ENCODE peak calls at places on chromosome 13, in seven cellular contexts. One of them, this sample, is unnamed.

GRCh38 chr13:42996584-42996983 is 4.5 kb upstream of the EPSTI1 start:
- DNase-seq in midbrain: no peak
- DNase-seq in upper lobe of left lung: no peak
- DNase-seq in GDM1: no peak
- DNase-seq in endodermal cell: no peak
- DNase-seq in stimulated activated CD4-positive, alpha-beta T cell treated with anti-CD3 and anti-CD28 coated beads, Interleukin-2, amount 100 ng/mL, for 4 hours: no peak
- DNase-seq in heart right ventricle: no peak
- DNase-seq in this sample: peak; percentile 67

GRCh38 chr13:80630685-80631121 is 289.8 kb upstream of the SPRY2 start:
- DNase-seq in midbrain: no peak
- DNase-seq in upper lobe of left lung: no peak
- DNase-seq in GDM1: no peak
- DNase-seq in endodermal cell: no peak
- DNase-seq in stimulated activated CD4-positive, alpha-beta T cell treated with anti-CD3 and anti-CD28 coated beads, Interleukin-2, amount 100 ng/mL, for 4 hours: no peak
- DNase-seq in heart right ventricle: peak; percentile 30
- DNase-seq in this sample: peak; percentile 0

GRCh38 chr13:92460479-92460878 is 766.1 kb upstream of the GPC6 start:
- DNase-seq in midbrain: no peak
- DNase-seq in upper lobe of left lung: no peak
- DNase-seq in GDM1: no peak
- DNase-seq in endodermal cell: no peak
- DNase-seq in stimulated activated CD4-positive, alpha-beta T cell treated with anti-CD3 and anti-CD28 coated beads, Interleukin-2, amount 100 ng/mL, for 4 hours: no peak
- DNase-seq in heart right ventricle: no peak
- DNase-seq in this sample: no peak

GRCh38 chr13:41565221-41565620 is 107.9 kb downstream of the RGCC start:
- DNase-seq in midbrain: peak; percentile 56
- DNase-seq in upper lobe of left lung: no peak
- DNase-seq in GDM1: no peak
- DNase-seq in endodermal cell: no peak
- DNase-seq in stimulated activated CD4-positive, alpha-beta T cell treated with anti-CD3 and anti-CD28 coated beads, Interleukin-2, amount 100 ng/mL, for 4 hours: no peak
- DNase-seq in heart right ventricle: no peak
- DNase-seq in this sample: peak; percentile 85

GRCh38 chr13:75308222-75308621 is 173.7 kb downstream of the TBC1D4 start:
- DNase-seq in midbrain: no peak
- DNase-seq in upper lobe of left lung: no peak
- DNase-seq in GDM1: no peak
- DNase-seq in endodermal cell: no peak
- DNase-seq in stimulated activated CD4-positive, alpha-beta T cell treated with anti-CD3 and anti-CD28 coated beads, Interleukin-2, amount 100 ng/mL, for 4 hours: no peak
- DNase-seq in heart right ventricle: no peak
- DNase-seq in this sample: no peak

GRCh38 chr13:29703421-29703820 is 107.9 kb upstream of the SLC7A1 start:
- DNase-seq in midbrain: no peak
- DNase-seq in upper lobe of left lung: no peak
- DNase-seq in GDM1: no peak
- DNase-seq in endodermal cell: no peak
- DNase-seq in stimulated activated CD4-positive, alpha-beta T cell treated with anti-CD3 and anti-CD28 coated beads, Interleukin-2, amount 100 ng/mL, for 4 hours: no peak
- DNase-seq in heart right ventricle: no peak
- DNase-seq in this sample: no peak

GRCh38 chr13:21243045-21243842 is 66.8 kb downstream of the MRPL57 start:
- DNase-seq in midbrain: no peak
- DNase-seq in upper lobe of left lung: no peak
- DNase-seq in GDM1: no peak
- DNase-seq in endodermal cell: no peak
- DNase-seq in stimulated activated CD4-positive, alpha-beta T cell treated with anti-CD3 and anti-CD28 coated beads, Interleukin-2, amount 100 ng/mL, for 4 hours: no peak
- DNase-seq in heart right ventricle: no peak
- DNase-seq in this sample: no peak

GRCh38 chr13:50361282-50361681 is 346.0 kb downstream of the KCNRG start:
- DNase-seq in midbrain: no peak
- DNase-seq in upper lobe of left lung: no peak
- DNase-seq in GDM1: no peak
- DNase-seq in endodermal cell: no peak
- DNase-seq in stimulated activated CD4-positive, alpha-beta T cell treated with anti-CD3 and anti-CD28 coated beads, Interleukin-2, amount 100 ng/mL, for 4 hours: no peak
- DNase-seq in heart right ventricle: no peak
- DNase-seq in this sample: no peak

GRCh38 chr13:111962431-111962891 is 104.5 kb upstream of the SOX1 start:
- DNase-seq in midbrain: no peak
- DNase-seq in upper lobe of left lung: no peak
- DNase-seq in GDM1: no peak
- DNase-seq in endodermal cell: no peak
- DNase-seq in stimulated activated CD4-positive, alpha-beta T cell treated with anti-CD3 and anti-CD28 coated beads, Interleukin-2, amount 100 ng/mL, for 4 hours: no peak
- DNase-seq in heart right ventricle: no peak
- DNase-seq in this sample: no peak

GRCh38 chr13:50589139-50589538 is 254.4 kb downstream of the DLEU7 start:
- DNase-seq in midbrain: no peak
- DNase-seq in upper lobe of left lung: no peak
- DNase-seq in GDM1: peak; percentile 23
- DNase-seq in endodermal cell: no peak
- DNase-seq in stimulated activated CD4-positive, alpha-beta T cell treated with anti-CD3 and anti-CD28 coated beads, Interleukin-2, amount 100 ng/mL, for 4 hours: no peak
- DNase-seq in heart right ventricle: no peak
- DNase-seq in this sample: peak; percentile 97

GRCh38 chr13:104414771-104415170 is 1348.6 kb upstream of the SLC10A2 start:
- DNase-seq in midbrain: no peak
- DNase-seq in upper lobe of left lung: no peak
- DNase-seq in GDM1: no peak
- DNase-seq in endodermal cell: no peak
- DNase-seq in stimulated activated CD4-positive, alpha-beta T cell treated with anti-CD3 and anti-CD28 coated beads, Interleukin-2, amount 100 ng/mL, for 4 hours: no peak
- DNase-seq in heart right ventricle: no peak
- DNase-seq in this sample: no peak

GRCh38 chr13:113216165-113217056 is 7.0 kb downstream of the CUL4A start:
- DNase-seq in midbrain: peak; percentile 27
- DNase-seq in upper lobe of left lung: peak; percentile 89
- DNase-seq in GDM1: no peak
- DNase-seq in endodermal cell: peak; percentile 74
- DNase-seq in stimulated activated CD4-positive, alpha-beta T cell treated with anti-CD3 and anti-CD28 coated beads, Interleukin-2, amount 100 ng/mL, for 4 hours: no peak
- DNase-seq in heart right ventricle: peak; percentile 51
- DNase-seq in this sample: peak; percentile 52

GRCh38 chr13:95485518-95486144 is 66.9 kb upstream of the CLDN10 start:
- DNase-seq in midbrain: no peak
- DNase-seq in upper lobe of left lung: no peak
- DNase-seq in GDM1: no peak
- DNase-seq in endodermal cell: no peak
- DNase-seq in stimulated activated CD4-positive, alpha-beta T cell treated with anti-CD3 and anti-CD28 coated beads, Interleukin-2, amount 100 ng/mL, for 4 hours: no peak
- DNase-seq in heart right ventricle: no peak
- DNase-seq in this sample: no peak

GRCh38 chr13:97341135-97341534 is 92.8 kb upstream of the RAP2A start:
- DNase-seq in midbrain: no peak
- DNase-seq in upper lobe of left lung: no peak
- DNase-seq in GDM1: no peak
- DNase-seq in endodermal cell: no peak
- DNase-seq in stimulated activated CD4-positive, alpha-beta T cell treated with anti-CD3 and anti-CD28 coated beads, Interleukin-2, amount 100 ng/mL, for 4 hours: no peak
- DNase-seq in heart right ventricle: no peak
- DNase-seq in this sample: peak; percentile 20

GRCh38 chr13:94308808-94309207 is 170.7 kb downstream of the DCT start:
- DNase-seq in midbrain: no peak
- DNase-seq in upper lobe of left lung: no peak
- DNase-seq in GDM1: no peak
- DNase-seq in endodermal cell: no peak
- DNase-seq in stimulated activated CD4-positive, alpha-beta T cell treated with anti-CD3 and anti-CD28 coated beads, Interleukin-2, amount 100 ng/mL, for 4 hours: no peak
- DNase-seq in heart right ventricle: no peak
- DNase-seq in this sample: no peak

GRCh38 chr13:84654654-84655244 is 772.5 kb upstream of the SLITRK1 start:
- DNase-seq in midbrain: no peak
- DNase-seq in upper lobe of left lung: no peak
- DNase-seq in GDM1: no peak
- DNase-seq in endodermal cell: peak; percentile 79
- DNase-seq in stimulated activated CD4-positive, alpha-beta T cell treated with anti-CD3 and anti-CD28 coated beads, Interleukin-2, amount 100 ng/mL, for 4 hours: no peak
- DNase-seq in heart right ventricle: no peak
- DNase-seq in this sample: no peak

GRCh38 chr13:79667771-79668170 is 186.8 kb downstream of the NDFIP2 start:
- DNase-seq in midbrain: no peak
- DNase-seq in upper lobe of left lung: no peak
- DNase-seq in GDM1: no peak
- DNase-seq in endodermal cell: no peak
- DNase-seq in stimulated activated CD4-positive, alpha-beta T cell treated with anti-CD3 and anti-CD28 coated beads, Interleukin-2, amount 100 ng/mL, for 4 hours: no peak
- DNase-seq in heart right ventricle: no peak
- DNase-seq in this sample: no peak

GRCh38 chr13:111402441-111402840 is 82.0 kb downstream of the TEX29 start:
- DNase-seq in midbrain: no peak
- DNase-seq in upper lobe of left lung: peak; percentile 18
- DNase-seq in GDM1: no peak
- DNase-seq in endodermal cell: no peak
- DNase-seq in stimulated activated CD4-positive, alpha-beta T cell treated with anti-CD3 and anti-CD28 coated beads, Interleukin-2, amount 100 ng/mL, for 4 hours: no peak
- DNase-seq in heart right ventricle: no peak
- DNase-seq in this sample: no peak

GRCh38 chr13:90675129-90675528 is 672.4 kb upstream of the MIR17HG start:
- DNase-seq in midbrain: no peak
- DNase-seq in upper lobe of left lung: no peak
- DNase-seq in GDM1: no peak
- DNase-seq in endodermal cell: no peak
- DNase-seq in stimulated activated CD4-positive, alpha-beta T cell treated with anti-CD3 and anti-CD28 coated beads, Interleukin-2, amount 100 ng/mL, for 4 hours: no peak
- DNase-seq in heart right ventricle: no peak
- DNase-seq in this sample: no peak

GRCh38 chr13:82878536-82878935 is 1003.7 kb downstream of the SLITRK1 start:
- DNase-seq in midbrain: no peak
- DNase-seq in upper lobe of left lung: no peak
- DNase-seq in GDM1: no peak
- DNase-seq in endodermal cell: no peak
- DNase-seq in stimulated activated CD4-positive, alpha-beta T cell treated with anti-CD3 and anti-CD28 coated beads, Interleukin-2, amount 100 ng/mL, for 4 hours: no peak
- DNase-seq in heart right ventricle: no peak
- DNase-seq in this sample: peak; percentile 6

GRCh38 chr13:82356667-82357066 is 1525.6 kb downstream of the SLITRK1 start:
- DNase-seq in midbrain: no peak
- DNase-seq in upper lobe of left lung: no peak
- DNase-seq in GDM1: no peak
- DNase-seq in endodermal cell: no peak
- DNase-seq in stimulated activated CD4-positive, alpha-beta T cell treated with anti-CD3 and anti-CD28 coated beads, Interleukin-2, amount 100 ng/mL, for 4 hours: no peak
- DNase-seq in heart right ventricle: no peak
- DNase-seq in this sample: no peak

GRCh38 chr13:40550130-40550529 is 116.3 kb downstream of the FOXO1 start:
- DNase-seq in midbrain: no peak
- DNase-seq in upper lobe of left lung: no peak
- DNase-seq in GDM1: no peak
- DNase-seq in endodermal cell: no peak
- DNase-seq in stimulated activated CD4-positive, alpha-beta T cell treated with anti-CD3 and anti-CD28 coated beads, Interleukin-2, amount 100 ng/mL, for 4 hours: no peak
- DNase-seq in heart right ventricle: no peak
- DNase-seq in this sample: peak; percentile 29

GRCh38 chr13:43057653-43058317 is 34.4 kb downstream of the DNAJC15 start:
- DNase-seq in midbrain: no peak
- DNase-seq in upper lobe of left lung: no peak
- DNase-seq in GDM1: no peak
- DNase-seq in endodermal cell: peak; percentile 71
- DNase-seq in stimulated activated CD4-positive, alpha-beta T cell treated with anti-CD3 and anti-CD28 coated beads, Interleukin-2, amount 100 ng/mL, for 4 hours: peak; percentile 14
- DNase-seq in heart right ventricle: peak; percentile 46
- DNase-seq in this sample: peak; percentile 97